ENCODE peak calls at places on chromosomes 13 and 19, in five cellular contexts. O is dorsolateral prefrontal cortex, F is cardiac muscle cell, C is AG09309, U is MCF 10A. R is an unnamed sample.

GRCh38 chr13:50348402-50348801 is 333.2 kb downstream of the KCNRG start:
- DNase-seq in C (no peak), U (no peak), O (no peak), F (no peak), R (no peak)

GRCh38 chr19:32651729-32652140 is 23.2 kb downstream of the ANKRD27 start:
- DNase-seq in O (no peak), C (no peak), F (peak), U (no peak), R (peak)

GRCh38 chr19:7817801-7818200 is 12.2 kb upstream of the EVI5L start:
- DNase-seq in C (no peak), O (no peak), F (no peak), U (no peak), R (no peak)

GRCh38 chr13:41296879-41297646 is 14.0 kb upstream of the NAA16 start:
- DNase-seq in C (peak), F (no peak), U (no peak), O (no peak), R (no peak)

GRCh38 chr19:50258918-50259372 is 55.5 kb downstream of the MYH14 start:
- DNase-seq in O (no peak), C (no peak), U (no peak), F (no peak), R (peak)

GRCh38 chr13:20360041-20360491 is 127.9 kb upstream of the GJB6 start:
- DNase-seq in C (no peak), U (peak), O (no peak), F (no peak), R (no peak)

GRCh38 chr13:25901460-25902376 is 150.1 kb downstream of the SHISA2 start:
- DNase-seq in U (peak), O (no peak), C (no peak), F (no peak), R (no peak)

GRCh38 chr13:67259208-67259607 is 29.1 kb upstream of the PCDH9 start:
- DNase-seq in C (no peak), F (no peak), U (no peak), O (no peak), R (no peak)

GRCh38 chr13:83831796-83832195 is 50.5 kb downstream of the SLITRK1 start:
- DNase-seq in C (no peak), F (no peak), U (no peak), O (no peak), R (no peak)

GRCh38 chr19:2016041-2016807 is 710 bp upstream of the BTBD2 start:
- DNase-seq in U (peak), C (peak), F (peak), O (peak), R (peak)

GRCh38 chr13:71513414-71514063 is 353.5 kb downstream of the DACH1 start:
- DNase-seq in F (no peak), C (no peak), U (no peak), O (no peak), R (no peak)

GRCh38 chr13:98220188-98220765 is 43.2 kb upstream of the RNF113B start:
- DNase-seq in O (no peak), F (no peak), U (no peak), C (no peak), R (no peak)

GRCh38 chr19:1248454-1249297 is at the start of gene MIDN:
- DNase-seq in C (no peak), F (peak), O (no peak), U (peak), R (peak)

GRCh38 chr19:11425719-11426457 is 6.8 kb upstream of the RGL3 start:
- DNase-seq in O (no peak), F (no peak), C (no peak), U (no peak), R (no peak)

GRCh38 chr13:111897846-111898215 is 169.1 kb upstream of the SOX1 start:
- DNase-seq in U (no peak), O (no peak), C (no peak), F (no peak), R (no peak)

GRCh38 chr19:51166846-51167490 is 24.9 kb downstream of the SIGLEC7 start:
- DNase-seq in O (no peak), F (no peak), U (no peak), C (no peak), R (no peak)

GRCh38 chr19:46482645-46483044 is 11.3 kb upstream of the PNMA8A start:
- DNase-seq in O (no peak), C (no peak), U (no peak), F (no peak), R (no peak)

GRCh38 chr13:34372581-34372980 is 554.6 kb downstream of the RFC3 start:
- DNase-seq in C (no peak), O (no peak), F (no peak), U (no peak), R (no peak)

GRCh38 chr13:76019421-76020044 is 383.4 kb downstream of the LMO7 start:
- DNase-seq in U (peak), F (peak), O (peak), C (no peak), R (peak)

GRCh38 chr19:47891622-47891922 is 5.5 kb upstream of the SULT2A1 start:
- DNase-seq in O (no peak), U (no peak), C (no peak), F (no peak), R (no peak)

GRCh38 chr19:39174142-39174541 is 22.6 kb upstream of the NCCRP1 start:
- DNase-seq in O (no peak), U (no peak), F (no peak), C (no peak), R (no peak)

GRCh38 chr19:39177110-39177699 is 19.6 kb upstream of the NCCRP1 start:
- DNase-seq in C (no peak), F (no peak), O (no peak), U (no peak), R (no peak)

GRCh38 chr19:39173502-39173991 is 23.2 kb upstream of the NCCRP1 start:
- DNase-seq in F (no peak), C (no peak), U (no peak), O (no peak), R (no peak)

GRCh38 chr19:39174558-39175544 is 21.9 kb upstream of the NCCRP1 start:
- DNase-seq in F (no peak), U (no peak), C (no peak), O (no peak), R (no peak)

DNA sequence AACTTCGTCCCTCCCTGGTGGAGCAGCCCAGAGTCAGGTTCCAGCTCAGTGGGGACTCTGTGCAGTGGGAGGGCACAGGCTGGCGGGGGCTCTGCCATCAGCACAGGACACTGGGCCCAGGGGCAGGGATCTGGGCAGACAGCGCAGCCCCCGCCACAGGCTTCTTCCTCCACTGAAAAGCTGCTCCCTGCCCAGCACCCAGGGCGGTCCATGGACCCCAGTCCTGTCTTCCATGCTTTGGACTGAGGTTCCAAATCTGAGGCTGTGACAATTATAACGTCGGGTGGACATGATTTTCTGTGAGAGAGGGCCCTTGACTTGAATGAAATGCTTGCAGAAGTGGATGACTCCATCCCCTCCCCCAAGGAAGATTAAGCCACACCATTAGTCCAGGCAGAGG is 21.2 kb upstream of the NCCRP1 start:
- DNase-seq in C (no peak), F (peak), O (no peak), U (no peak), R (no peak)
- TF ChIP-seq CTCF in C (no peak), F (no peak), O (no peak), U (no peak), R (no peak)

GRCh38 chr13:19182536-19182935 is 912 bp upstream of the TUBA3C start:
- DNase-seq in F (no peak), C (no peak), U (no peak), O (no peak), R (no peak)

GRCh38 chr13:19184176-19184575 is 2.6 kb upstream of the TUBA3C start:
- DNase-seq in F (no peak), O (no peak), U (no peak), C (no peak), R (no peak)

GRCh38 chr13:19181621-19182485 is at the start of gene TUBA3C:
- DNase-seq in O (no peak), C (no peak), U (no peak), F (no peak), R (no peak)

GRCh38 chr13:19185086-19185864 is 3.7 kb upstream of the TUBA3C start:
- DNase-seq in C (no peak), U (no peak), O (no peak), F (no peak), R (no peak)

DNA sequence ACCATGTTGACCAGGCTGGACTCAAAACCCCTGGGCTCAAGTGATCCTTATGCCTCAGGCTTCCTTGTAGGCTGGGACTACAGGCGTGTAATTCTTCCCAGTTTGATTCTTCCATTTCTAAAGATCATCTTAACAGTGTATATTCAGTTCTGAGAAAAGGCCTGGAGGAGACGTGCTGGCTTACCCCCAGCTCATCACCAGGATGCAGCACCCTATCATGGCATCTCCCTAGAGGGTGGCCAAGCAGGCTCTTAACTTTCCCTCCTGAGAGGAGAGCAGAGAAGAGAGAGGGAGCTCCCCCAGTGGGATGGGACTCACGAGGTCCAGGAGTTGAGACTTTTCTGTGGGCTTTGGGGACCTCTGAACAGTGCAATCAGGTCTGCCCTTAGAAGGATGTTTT is 2.1 kb upstream of the TUBA3C start:
- DNase-seq in O (no peak), C (no peak), F (no peak), U (no peak), R (no peak)
- TF ChIP-seq CTCF in O (no peak), C (no peak), F (no peak), U (no peak), R (no peak)

DNA sequence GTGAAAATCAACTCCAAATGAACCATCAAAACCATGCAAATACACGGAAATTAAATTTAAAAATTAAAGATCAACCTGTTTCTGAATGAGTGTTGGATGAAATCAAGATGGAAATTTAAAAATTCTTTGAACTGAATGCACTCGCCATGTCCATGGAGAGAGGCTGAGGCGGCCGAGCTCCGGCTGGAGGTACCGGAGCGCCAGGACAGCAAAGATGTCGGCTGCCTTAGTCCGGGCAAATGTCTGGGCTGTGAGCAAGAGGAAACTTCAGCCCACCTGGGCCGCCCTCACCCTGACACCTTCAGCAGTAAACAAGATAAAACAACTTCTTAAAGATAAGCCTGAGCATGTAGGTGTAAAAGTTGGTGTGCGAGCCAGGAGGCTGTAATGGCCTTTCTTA is 5.3 kb upstream of the ZNF506 start:
- DNase-seq in U (no peak), O (no peak), C (no peak), F (no peak), R (no peak)
- TF ChIP-seq CTCF in U (no peak), O (no peak), C (no peak), F (no peak), R (no peak)

DNA sequence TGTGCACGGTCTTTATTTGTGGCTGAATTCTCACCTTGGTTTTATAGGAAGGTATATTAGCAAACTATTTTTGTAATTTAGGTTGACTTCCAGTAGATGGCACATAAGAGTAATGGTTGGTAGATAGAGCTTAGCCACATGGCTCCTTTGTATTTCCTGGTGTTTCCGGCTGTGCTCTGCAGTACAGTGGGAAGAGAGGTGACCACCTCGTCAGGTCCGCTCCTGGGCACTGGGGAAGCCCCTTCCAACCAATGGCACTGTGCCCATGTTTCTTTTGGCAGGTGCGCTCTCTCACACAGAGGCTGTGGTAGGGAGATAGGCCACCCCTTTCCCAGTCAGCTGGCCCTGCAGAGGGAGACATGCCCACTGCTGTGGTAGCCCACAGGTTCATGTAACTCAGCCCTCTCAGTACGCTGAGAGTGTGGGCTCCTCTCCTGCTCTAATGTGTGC is 74.3 kb upstream of the ATP12A start:
- DNase-seq in C (peak), O (no peak), U (peak), F (no peak), R (no peak)
- TF ChIP-seq CTCF in C (peak), O (no peak), U (peak), F (peak), R (peak)

GRCh38 chr19:42919757-42920079 is 2.0 kb upstream of the PSG6 start:
- DNase-seq in O (no peak), F (no peak), C (no peak), U (no peak), R (no peak)
- TF ChIP-seq CTCF in O (no peak), F (no peak), C (no peak), U (no peak), R (no peak)

GRCh38 chr13:73340069-73340468 is 281.3 kb downstream of the KLF5 start:
- DNase-seq in O (no peak), U (peak), F (no peak), C (no peak), R (no peak)

GRCh38 chr13:73338389-73338788 is 279.6 kb downstream of the KLF5 start:
- DNase-seq in U (peak), F (no peak), C (no peak), O (no peak), R (no peak)

GRCh38 chr13:73339086-73339485 is 280.3 kb downstream of the KLF5 start:
- DNase-seq in O (no peak), C (no peak), U (no peak), F (no peak), R (no peak)

GRCh38 chr13:73337511-73337910 is 278.7 kb downstream of the KLF5 start:
- DNase-seq in C (no peak), U (peak), F (no peak), O (no peak), R (no peak)

DNA sequence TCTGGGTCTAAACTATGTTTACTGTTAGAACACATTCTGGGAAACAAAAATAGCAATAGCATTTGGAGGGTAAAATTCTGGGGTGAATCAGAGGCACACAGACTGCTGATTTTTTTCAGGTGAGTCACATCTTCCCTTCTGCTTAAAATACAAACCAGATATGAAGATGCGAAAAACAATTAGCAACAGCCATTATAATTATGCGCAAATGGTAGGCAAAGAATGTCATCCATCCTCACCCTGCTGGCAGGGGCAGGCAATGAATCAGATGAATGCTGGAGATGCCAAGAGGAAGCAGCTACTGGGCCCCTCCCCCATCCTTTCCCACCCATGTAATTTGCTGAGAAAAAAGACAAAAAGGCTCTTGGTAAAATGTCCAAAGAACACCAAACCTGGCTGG is 282.9 kb downstream of the KLF5 start:
- DNase-seq in F (no peak), O (peak), C (peak), U (peak), R (no peak)
- TF ChIP-seq CTCF in F (no peak), O (no peak), C (peak), U (peak), R (no peak)

DNA sequence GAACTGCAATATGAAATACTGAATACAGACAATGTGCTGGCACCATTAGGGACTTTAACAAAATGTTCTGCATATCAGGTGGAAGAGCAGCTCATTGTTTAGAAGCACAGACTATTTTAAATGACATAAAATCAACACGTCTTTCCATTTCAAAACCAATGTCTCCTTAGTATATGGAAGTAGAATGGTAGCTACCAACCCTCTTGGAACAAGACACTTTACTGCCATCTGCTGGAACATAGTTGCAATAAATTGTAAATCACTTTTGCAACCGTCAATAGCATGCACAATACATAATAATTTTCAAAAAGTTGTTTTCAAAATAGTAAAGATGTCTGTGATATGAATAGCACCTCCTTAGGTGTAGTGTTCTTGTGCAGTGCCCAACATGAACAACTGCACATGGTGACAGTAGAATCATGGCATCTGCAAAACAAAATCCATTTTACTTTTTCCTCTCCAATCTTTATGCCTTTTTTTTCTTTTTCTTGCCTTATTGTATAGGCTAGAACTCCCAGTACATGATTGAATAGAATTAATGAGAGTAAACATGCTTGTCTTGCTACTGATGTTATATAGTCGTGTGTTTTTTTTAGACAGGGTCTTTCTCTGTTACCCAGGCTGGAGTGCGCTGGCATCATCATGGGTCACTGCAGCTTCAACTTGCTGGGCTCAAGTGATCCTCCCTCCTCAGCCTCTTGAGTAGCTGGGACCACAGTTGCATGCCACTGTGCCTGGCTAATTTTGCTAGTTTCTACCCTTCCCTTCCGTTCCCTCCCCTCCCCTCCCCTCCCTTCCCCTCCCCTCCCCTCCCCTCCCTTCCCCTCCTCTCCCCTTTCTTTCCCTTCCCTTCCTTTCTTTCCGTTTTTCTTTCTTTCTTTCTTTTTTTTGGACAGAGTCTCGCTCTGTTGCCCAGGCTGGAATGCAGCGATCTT is 7.8 kb upstream of the LYPD5 start:
- DNase-seq in U (peak), O (no peak), F (peak), C (peak), R (no peak)
- TF ChIP-seq CTCF in U (peak), O (peak), F (peak), C (peak), R (peak)

GRCh38 chr19:44581288-44581687 is 32.1 kb upstream of the IGSF23 start:
- DNase-seq in F (no peak), C (no peak), O (no peak), U (no peak), R (no peak)

GRCh38 chr19:44585371-44586141 is 27.8 kb upstream of the IGSF23 start:
- DNase-seq in U (peak), C (peak), F (no peak), O (no peak), R (no peak)

GRCh38 chr19:44580366-44580895 is 32.9 kb upstream of the IGSF23 start:
- DNase-seq in U (no peak), O (no peak), C (no peak), F (no peak), R (no peak)

GRCh38 chr19:44579663-44580365 is 33.5 kb upstream of the IGSF23 start:
- DNase-seq in U (no peak), O (no peak), F (no peak), C (no peak), R (no peak)

DNA sequence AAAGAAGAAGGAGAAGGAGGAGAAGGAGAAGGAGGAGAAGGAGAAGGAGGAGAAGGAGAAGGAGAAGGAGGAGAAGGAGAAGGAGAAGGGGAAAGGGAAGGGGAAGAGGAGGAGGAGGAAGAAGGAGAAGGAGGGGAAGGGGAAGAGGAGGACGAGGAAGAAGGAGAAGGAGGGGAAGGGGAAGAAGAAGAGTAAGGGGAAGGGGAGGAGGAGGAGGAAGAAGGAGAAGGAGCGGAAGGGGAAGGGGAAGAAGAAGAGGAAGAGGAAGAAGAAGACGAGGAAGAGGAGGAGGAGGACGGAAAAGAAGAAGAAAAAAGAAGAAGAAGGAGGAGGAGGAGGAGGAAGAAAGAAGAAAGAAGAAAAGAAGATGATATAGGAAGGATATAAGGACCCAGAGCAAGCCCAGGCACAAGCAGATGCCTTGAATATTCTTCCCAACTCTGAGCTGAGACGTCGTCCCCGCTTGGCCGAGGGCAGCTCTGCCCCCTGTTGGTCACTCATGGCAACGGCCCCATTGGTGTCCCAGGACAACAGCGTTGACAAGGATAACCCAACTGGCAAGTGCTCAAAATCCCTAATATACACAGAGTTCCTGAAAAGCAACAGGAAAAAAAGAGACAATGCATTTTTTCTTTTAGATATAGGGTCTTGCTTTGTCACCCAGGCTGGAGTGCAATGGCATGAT is 30.6 kb upstream of the IGSF23 start:
- DNase-seq in O (no peak), U (peak), C (no peak), F (peak), R (peak)
- TF ChIP-seq CTCF in O (no peak), U (peak), C (peak), F (peak), R (peak)

GRCh38 chr13:95660981-95661581 is 15.9 kb upstream of the DNAJC3 start:
- DNase-seq in O (no peak), U (peak), F (peak), C (no peak), R (no peak)
- TF ChIP-seq CTCF in O (peak), U (peak), F (peak), C (peak), R (peak)

GRCh38 chr19:19385131-19385899 is 20.2 kb upstream of the GATAD2A start:
- DNase-seq in F (peak), U (peak), O (peak), C (peak), R (peak)
- TF ChIP-seq CTCF in F (no peak), U (no peak), O (peak), C (no peak), R (no peak)